ENCODE peak calls at places on chromosomes 5 and 9, in four cellular contexts. X, S, R and Y are unnamed samples.

GRCh38 chr9:69583641-69584234 is 88.4 kb downstream of the APBA1 start:
- DNase-seq in R (no peak), S (no peak), X (no peak), Y (no peak)

GRCh38 chr9:19994296-19994695 is 205.5 kb upstream of the SLC24A2 start:
- DNase-seq in X (peak), S (no peak), R (no peak), Y (no peak)

GRCh38 chr5:160439205-160439600 is 17.5 kb downstream of the PTTG1 start:
- DNase-seq in R (peak), S (peak), X (peak), Y (peak)

GRCh38 chr5:143355710-143356109 is 47.8 kb downstream of the NR3C1 start:
- DNase-seq in S (peak), X (peak), R (peak), Y (no peak)

GRCh38 chr9:126347911-126348760 is 21.5 kb downstream of the MVB12B start:
- DNase-seq in X (no peak), S (no peak), R (no peak), Y (no peak)

GRCh38 chr9:131273791-131274673 is 2.3 kb downstream of the FAM78A start:
- DNase-seq in S (no peak), X (no peak), R (peak), Y (peak)

GRCh38 chr5:139636207-139636792 is 11.8 kb upstream of the CXXC5 start:
- DNase-seq in S (peak), X (no peak), R (no peak), Y (peak)

GRCh38 chr5:127012933-127013332 is 17.4 kb downstream of the MARCHF3 start:
- DNase-seq in X (no peak), R (no peak), S (no peak), Y (no peak)

GRCh38 chr5:88826959-88827585 is 55.9 kb downstream of the MEF2C start:
- DNase-seq in R (peak), X (no peak), S (no peak), Y (peak)

GRCh38 chr5:91074615-91075014 is 308.5 kb downstream of the ARRDC3 start:
- DNase-seq in R (no peak), X (no peak), S (no peak), Y (no peak)